ENCODE peak calls at places on chromosomes 4 and X, in seven cellular contexts. One of them, this sample, is unnamed.
A peak's percentile ranks its signal among the peaks of the same experiment; 100 is the strongest.

GRCh38 chr4:1976416-1977352 is 32.1 kb downstream of the NELFA start:
- DNase-seq in psoas muscle: no peak
- DNase-seq in left ventricle myocardium inferior: no peak
- DNase-seq in thoracic aorta: no peak
- DNase-seq in hepatocyte: no peak
- DNase-seq in gastrocnemius medialis: no peak
- DNase-seq in neural progenitor cell: no peak
- DNase-seq in this sample: no peak

GRCh38 chr4:127352220-127352619 is 280.5 kb upstream of the INTU start:
- DNase-seq in psoas muscle: no peak
- DNase-seq in left ventricle myocardium inferior: no peak
- DNase-seq in thoracic aorta: no peak
- DNase-seq in hepatocyte: no peak
- DNase-seq in gastrocnemius medialis: no peak
- DNase-seq in neural progenitor cell: peak; percentile 42
- DNase-seq in this sample: no peak

GRCh38 chr4:7390906-7391636 is 43.7 kb downstream of the PSAPL1 start:
- DNase-seq in psoas muscle: no peak
- DNase-seq in left ventricle myocardium inferior: no peak
- DNase-seq in thoracic aorta: no peak
- DNase-seq in hepatocyte: no peak
- DNase-seq in gastrocnemius medialis: no peak
- DNase-seq in neural progenitor cell: no peak
- DNase-seq in this sample: no peak

GRCh38 chrX:64202808-64203320 is 2.6 kb downstream of the AMER1 start:
- DNase-seq in psoas muscle: no peak
- DNase-seq in left ventricle myocardium inferior: no peak
- DNase-seq in thoracic aorta: no peak
- DNase-seq in hepatocyte: no peak
- DNase-seq in gastrocnemius medialis: no peak
- DNase-seq in neural progenitor cell: no peak
- DNase-seq in this sample: no peak

GRCh38 chrX:69125094-69125493 is 40.2 kb downstream of the PJA1 start:
- DNase-seq in psoas muscle: no peak
- DNase-seq in left ventricle myocardium inferior: no peak
- DNase-seq in thoracic aorta: no peak
- DNase-seq in hepatocyte: no peak
- DNase-seq in gastrocnemius medialis: no peak
- DNase-seq in neural progenitor cell: no peak
- DNase-seq in this sample: no peak

GRCh38 chr4:1365271-1366178 is 18.5 kb downstream of the UVSSA start:
- DNase-seq in psoas muscle: peak; percentile 11
- DNase-seq in left ventricle myocardium inferior: peak; percentile 8
- DNase-seq in thoracic aorta: no peak
- DNase-seq in hepatocyte: no peak
- DNase-seq in gastrocnemius medialis: no peak
- DNase-seq in neural progenitor cell: no peak
- DNase-seq in this sample: no peak

GRCh38 chrX:109632906-109633504 is 8.0 kb upstream of the KCNE5 start:
- DNase-seq in psoas muscle: no peak
- DNase-seq in left ventricle myocardium inferior: no peak
- DNase-seq in thoracic aorta: no peak
- DNase-seq in hepatocyte: peak; percentile 30
- DNase-seq in gastrocnemius medialis: no peak
- DNase-seq in neural progenitor cell: peak; percentile 36
- DNase-seq in this sample: no peak

GRCh38 chr4:10706236-10706635 is 21.7 kb upstream of the CLNK start:
- DNase-seq in psoas muscle: no peak
- DNase-seq in left ventricle myocardium inferior: no peak
- DNase-seq in thoracic aorta: no peak
- DNase-seq in hepatocyte: no peak
- DNase-seq in gastrocnemius medialis: no peak
- DNase-seq in neural progenitor cell: no peak
- DNase-seq in this sample: no peak

GRCh38 chr4:3418029-3418762 is 23.6 kb upstream of the HGFAC start:
- DNase-seq in psoas muscle: no peak
- DNase-seq in left ventricle myocardium inferior: peak; percentile 18
- DNase-seq in thoracic aorta: no peak
- DNase-seq in hepatocyte: no peak
- DNase-seq in gastrocnemius medialis: no peak
- DNase-seq in neural progenitor cell: no peak
- DNase-seq in this sample: no peak

GRCh38 chr4:76690906-76691275 is 207.1 kb downstream of the SOWAHB start:
- DNase-seq in psoas muscle: no peak
- DNase-seq in left ventricle myocardium inferior: no peak
- DNase-seq in thoracic aorta: no peak
- DNase-seq in hepatocyte: no peak
- DNase-seq in gastrocnemius medialis: no peak
- DNase-seq in neural progenitor cell: no peak
- DNase-seq in this sample: no peak

GRCh38 chr4:24416293-24416692 is 168.1 kb downstream of the DHX15 start:
- DNase-seq in psoas muscle: no peak
- DNase-seq in left ventricle myocardium inferior: no peak
- DNase-seq in thoracic aorta: no peak
- DNase-seq in hepatocyte: no peak
- DNase-seq in gastrocnemius medialis: peak; percentile 33
- DNase-seq in neural progenitor cell: no peak
- DNase-seq in this sample: peak; percentile 8
- H3K4me1 ChIP-seq in psoas muscle: peaks cover 9% of the 10 kb centered on the region
- H3K4me1 ChIP-seq in left ventricle myocardium inferior: peaks cover 12% of the 10 kb centered on the region
- H3K4me1 ChIP-seq in thoracic aorta: no peaks in the 10 kb centered on the region
- H3K4me1 ChIP-seq in hepatocyte: no peaks in the 10 kb centered on the region
- H3K4me1 ChIP-seq in gastrocnemius medialis: peaks cover 13% of the 10 kb centered on the region
- H3K4me1 ChIP-seq in neural progenitor cell: peaks cover 28% of the 10 kb centered on the region
- H3K4me1 ChIP-seq in this sample: no peaks in the 10 kb centered on the region

DNA sequence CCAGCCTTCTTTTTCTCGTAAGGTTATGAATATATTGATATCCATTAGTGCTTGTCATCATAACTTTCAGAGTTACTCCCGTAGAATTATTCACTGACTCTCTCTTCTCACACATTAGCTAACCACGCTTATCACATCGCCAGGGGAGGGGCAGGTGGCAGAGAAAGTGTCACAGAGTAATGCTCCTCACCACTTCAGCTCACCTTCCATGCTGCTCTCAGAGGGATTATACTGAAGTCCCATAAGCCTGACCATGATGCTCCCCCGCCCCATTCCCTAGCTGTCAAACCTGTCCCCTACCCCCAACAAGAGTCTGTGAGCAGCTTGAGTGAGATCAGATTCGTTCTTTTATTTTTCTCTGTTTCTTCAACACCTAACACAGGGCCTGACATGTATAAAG is 55.2 kb downstream of the RS1 start:
- DNase-seq in psoas muscle: no peak
- DNase-seq in left ventricle myocardium inferior: no peak
- DNase-seq in thoracic aorta: no peak
- DNase-seq in hepatocyte: no peak
- DNase-seq in gastrocnemius medialis: no peak
- DNase-seq in neural progenitor cell: no peak
- DNase-seq in this sample: no peak
- TF ChIP-seq CTCF in psoas muscle: no peak
- TF ChIP-seq CTCF in left ventricle myocardium inferior: no peak
- TF ChIP-seq CTCF in thoracic aorta: no peak
- TF ChIP-seq CTCF in hepatocyte: no peak
- TF ChIP-seq CTCF in gastrocnemius medialis: no peak
- TF ChIP-seq CTCF in neural progenitor cell: no peak
- TF ChIP-seq CTCF in this sample: no peak

DNA sequence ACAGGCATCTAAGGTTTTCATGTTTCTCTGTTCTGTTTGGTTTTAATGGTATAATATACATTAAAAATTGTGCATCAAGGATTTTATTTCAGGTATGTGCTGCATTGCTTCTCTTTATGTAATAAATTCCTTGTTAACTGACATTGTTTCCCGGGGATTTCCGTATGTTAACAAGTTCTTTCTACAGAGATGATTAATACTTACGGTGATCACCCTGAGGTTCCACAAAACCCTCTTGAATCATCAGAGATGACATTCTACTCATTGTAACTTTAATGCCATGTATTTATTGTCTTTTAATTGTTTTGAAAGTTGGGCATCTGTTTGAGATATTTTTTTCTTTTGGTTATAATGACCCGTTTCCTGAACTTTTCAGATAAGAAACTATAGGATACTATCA is 37.5 kb downstream of the ARHGAP10 start:
- DNase-seq in psoas muscle: no peak
- DNase-seq in left ventricle myocardium inferior: no peak
- DNase-seq in thoracic aorta: no peak
- DNase-seq in hepatocyte: no peak
- DNase-seq in gastrocnemius medialis: no peak
- DNase-seq in neural progenitor cell: no peak
- DNase-seq in this sample: no peak
- H3K4me1 ChIP-seq in psoas muscle: peaks cover 64% of the 10 kb centered on the region
- H3K4me1 ChIP-seq in left ventricle myocardium inferior: peaks cover 69% of the 10 kb centered on the region
- H3K4me1 ChIP-seq in thoracic aorta: peaks cover 39% of the 10 kb centered on the region
- H3K4me1 ChIP-seq in hepatocyte: peaks cover 22% of the 10 kb centered on the region
- H3K4me1 ChIP-seq in gastrocnemius medialis: peaks cover 65% of the 10 kb centered on the region
- H3K4me1 ChIP-seq in neural progenitor cell: peaks cover 15% of the 10 kb centered on the region
- H3K4me1 ChIP-seq in this sample: peaks cover 56% of the 10 kb centered on the region

GRCh38 chr4:128780688-128781087 is 28.8 kb upstream of the JADE1 start:
- DNase-seq in psoas muscle: no peak
- DNase-seq in left ventricle myocardium inferior: no peak
- DNase-seq in thoracic aorta: no peak
- DNase-seq in hepatocyte: no peak
- DNase-seq in gastrocnemius medialis: no peak
- DNase-seq in neural progenitor cell: no peak
- DNase-seq in this sample: no peak
- TF ChIP-seq CTCF in psoas muscle: no peak
- TF ChIP-seq CTCF in left ventricle myocardium inferior: no peak
- TF ChIP-seq CTCF in thoracic aorta: no peak
- TF ChIP-seq CTCF in hepatocyte: no peak
- TF ChIP-seq CTCF in gastrocnemius medialis: no peak
- TF ChIP-seq CTCF in neural progenitor cell: no peak
- TF ChIP-seq CTCF in this sample: no peak

GRCh38 chrX:100649550-100650356 is 5.8 kb downstream of the SRPX2 start:
- DNase-seq in psoas muscle: peak; percentile 77
- DNase-seq in left ventricle myocardium inferior: peak; percentile 60
- DNase-seq in thoracic aorta: no peak
- DNase-seq in hepatocyte: peak; percentile 81
- DNase-seq in gastrocnemius medialis: peak; percentile 42
- DNase-seq in neural progenitor cell: peak; percentile 51
- DNase-seq in this sample: peak; percentile 38
- H3K4me1 ChIP-seq in psoas muscle: no peaks in the 10 kb centered on the region
- H3K4me1 ChIP-seq in left ventricle myocardium inferior: peaks cover 5% of the 10 kb centered on the region
- H3K4me1 ChIP-seq in thoracic aorta: peaks cover 5% of the 10 kb centered on the region
- H3K4me1 ChIP-seq in hepatocyte: peaks cover 35% of the 10 kb centered on the region
- H3K4me1 ChIP-seq in gastrocnemius medialis: peaks cover 6% of the 10 kb centered on the region
- H3K4me1 ChIP-seq in neural progenitor cell: peaks cover 5% of the 10 kb centered on the region
- H3K4me1 ChIP-seq in this sample: no peaks in the 10 kb centered on the region

This sample was measured in heart right ventricle.